ENCODE peak calls at places on chromosomes 4 and X, in five cellular contexts. D is GM13976, U is H1, Z is tibial nerve, H is psoas muscle. J is an unnamed sample.

GRCh38 chr4:158209825-158210807 is at the start of gene TMEM144:
- DNase-seq in U (peak), Z (peak), H (peak), D (peak), J (peak)

GRCh38 chr4:158169516-158169915 is 3.3 kb downstream of the GASK1B start:
- DNase-seq in U (no peak), H (no peak), D (no peak), Z (no peak), J (no peak)

GRCh38 chr4:61938250-61938846 is 738.2 kb downstream of the ADGRL3 start:
- DNase-seq in Z (no peak), U (no peak), D (no peak), H (no peak), J (no peak)

GRCh38 chr4:149727663-149728062 is 88.0 kb downstream of the IQCM start:
- DNase-seq in H (no peak), D (no peak), Z (no peak), U (no peak), J (no peak)

GRCh38 chrX:72663737-72664136 is 50.4 kb downstream of the PHKA1 start:
- DNase-seq in D (no peak), U (no peak), H (no peak), Z (no peak), J (no peak)

GRCh38 chr4:129362685-129363274 is 266.8 kb downstream of the C4orf33 start:
- DNase-seq in Z (peak), U (peak), H (peak), D (peak), J (no peak)

GRCh38 chrX:78543281-78543680 is 115.8 kb downstream of the RTL3 start:
- DNase-seq in H (no peak), Z (no peak), U (no peak), D (no peak), J (no peak)

GRCh38 chrX:46759645-46759974 is 692 bp upstream of the SLC9A7 start:
- DNase-seq in H (no peak), D (no peak), Z (no peak), U (no peak), J (no peak)

GRCh38 chr4:18931643-18932373 is 910.3 kb upstream of the LCORL start:
- DNase-seq in Z (no peak), H (no peak), U (no peak), D (no peak), J (no peak)

GRCh38 chr4:18937080-18937479 is 915.5 kb upstream of the LCORL start:
- DNase-seq in D (no peak), U (no peak), H (no peak), Z (no peak), J (no peak)

GRCh38 chr4:18932940-18933339 is 911.4 kb upstream of the LCORL start:
- DNase-seq in Z (no peak), H (no peak), U (no peak), D (no peak), J (no peak)

GRCh38 chr4:18935956-18936355 is 914.4 kb upstream of the LCORL start:
- DNase-seq in Z (no peak), D (no peak), U (no peak), H (no peak), J (no peak)

DNA sequence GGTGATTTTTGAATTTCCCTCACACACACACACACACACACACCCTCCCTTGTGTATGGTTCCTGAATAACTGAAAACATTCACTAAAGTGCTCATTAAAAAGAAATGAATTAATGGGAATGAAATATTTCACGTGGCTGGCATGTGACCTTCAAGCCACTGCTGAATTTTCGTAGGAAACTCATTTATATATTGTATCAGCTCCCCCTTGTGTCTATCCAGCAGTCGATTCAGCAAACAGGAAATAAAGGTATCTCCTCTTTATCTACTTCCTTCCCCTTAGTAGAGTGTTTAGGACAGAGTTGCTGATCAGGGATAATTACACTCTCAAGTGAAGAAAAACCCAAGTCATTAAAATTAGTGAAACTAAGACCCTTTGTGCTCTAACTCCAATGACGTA is 912.6 kb upstream of the LCORL start:
- DNase-seq in Z (no peak), H (no peak), D (no peak), U (no peak), J (no peak)
- TF ChIP-seq CTCF in Z (no peak), H (no peak), D (no peak), U (no peak), J (no peak)

GRCh38 chr4:48963042-48963679 is 22.9 kb upstream of the CWH43 start:
- DNase-seq in D (peak), H (peak), U (peak), Z (peak), J (peak)
- TF ChIP-seq CTCF in D (peak), H (peak), U (peak), Z (peak), J (peak)

GRCh38 chr4:55214172-55214571 is 88.8 kb upstream of the KDR start:
- DNase-seq in H (no peak), Z (no peak), D (no peak), U (no peak), J (no peak)
- TF ChIP-seq CTCF in H (no peak), Z (no peak), D (no peak), U (no peak), J (no peak)

GRCh38 chrX:56975611-56976010 is 19.7 kb downstream of the SPIN3 start:
- DNase-seq in U (no peak), Z (no peak), H (no peak), D (no peak), J (no peak)
- TF ChIP-seq CTCF in U (no peak), Z (no peak), H (no peak), D (no peak), J (no peak)

GRCh38 chr4:164343472-164343976 is 410.4 kb upstream of the SMIM31 start:
- DNase-seq in H (no peak), U (no peak), D (no peak), Z (no peak), J (no peak)
- TF ChIP-seq CTCF in H (no peak), U (no peak), D (no peak), Z (no peak), J (no peak)

DNA sequence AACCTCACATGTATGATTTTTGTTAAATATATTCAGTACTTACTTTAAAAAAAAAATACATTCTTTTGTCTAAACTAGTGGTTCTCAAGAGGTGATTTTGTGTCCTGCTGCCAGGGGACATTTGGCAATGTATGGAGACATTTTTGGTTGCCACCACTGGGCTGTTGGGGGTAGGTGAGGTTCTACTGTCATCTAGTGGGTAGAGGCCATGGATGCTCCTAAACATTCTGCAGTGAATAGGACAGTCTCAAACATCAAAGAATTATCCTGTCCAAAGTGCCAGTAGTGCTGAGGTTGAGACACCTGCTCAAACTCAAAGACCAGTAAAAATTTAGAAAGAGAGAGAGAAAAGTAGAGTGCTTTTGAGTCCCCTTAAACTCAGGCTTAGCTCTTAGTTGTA is 32.9 kb upstream of the PGM2 start:
- DNase-seq in U (no peak), Z (no peak), D (no peak), H (no peak), J (no peak)
- TF ChIP-seq CTCF in U (peak), Z (peak), D (peak), H (peak), J (no peak)

GRCh38 chr4:2761035-2761923 is 5.1 kb upstream of the TNIP2 start:
- DNase-seq in Z (no peak), U (no peak), H (no peak), D (peak), J (no peak)
- TF ChIP-seq CTCF in Z (no peak), U (no peak), H (no peak), D (no peak), J (no peak)

GRCh38 chr4:47390438-47391125 is 72.9 kb downstream of the COMMD8 start:
- DNase-seq in U (no peak), D (no peak), Z (no peak), H (no peak), J (no peak)

GRCh38 chr4:47383829-47384427 is 79.6 kb downstream of the COMMD8 start:
- DNase-seq in Z (no peak), D (peak), U (no peak), H (no peak), J (no peak)

GRCh38 chr4:47391256-47391655 is 72.2 kb downstream of the COMMD8 start:
- DNase-seq in Z (no peak), D (no peak), U (no peak), H (no peak), J (no peak)

GRCh38 chr4:47386146-47386545 is 77.4 kb downstream of the COMMD8 start:
- DNase-seq in D (no peak), U (no peak), Z (no peak), H (no peak), J (no peak)

GRCh38 chr4:47386592-47387235 is 76.8 kb downstream of the COMMD8 start:
- DNase-seq in Z (no peak), H (no peak), D (no peak), U (no peak), J (no peak)
- TF ChIP-seq CTCF in Z (no peak), H (no peak), D (no peak), U (no peak), J (no peak)

GRCh38 chr4:25531272-25531671 is 124.4 kb upstream of the SLC34A2 start:
- DNase-seq in D (no peak), H (no peak), U (no peak), Z (no peak), J (no peak)
- TF ChIP-seq CTCF in D (no peak), H (no peak), U (peak), Z (no peak), J (no peak)